ENCODE peak calls at places on chromosomes 12 and 14, in seven cellular contexts. One of them, this sample, is unnamed.

GRCh38 chr14:23104591-23105347 is at the start of gene CIROP:
- DNase-seq in iris pigment epithelial cell: no peak
- DNase-seq in NCI-H1092 treated with DMSO at 0.1 percent for 48 hours: no peak
- DNase-seq in mesothelial cell of epicardium: no peak
- DNase-seq in stimulated activated CD4-positive, alpha-beta T cell treated with anti-CD3 and anti-CD28 coated beads, TNF-alpha, amount 100 ng/mL, for 4 hours: no peak
- DNase-seq in caudate nucleus: no peak
- DNase-seq in endothelial cell: no peak
- DNase-seq in this sample: no peak

GRCh38 chr12:67519824-67520433 is 128.6 kb upstream of the DYRK2 start:
- DNase-seq in iris pigment epithelial cell: no peak
- DNase-seq in NCI-H1092 treated with DMSO at 0.1 percent for 48 hours: peak
- DNase-seq in mesothelial cell of epicardium: no peak
- DNase-seq in stimulated activated CD4-positive, alpha-beta T cell treated with anti-CD3 and anti-CD28 coated beads, TNF-alpha, amount 100 ng/mL, for 4 hours: no peak
- DNase-seq in caudate nucleus: no peak
- DNase-seq in endothelial cell: no peak
- DNase-seq in this sample: no peak

GRCh38 chr14:104818714-104819161 is 17.8 kb downstream of the ZBTB42 start:
- DNase-seq in iris pigment epithelial cell: no peak
- DNase-seq in NCI-H1092 treated with DMSO at 0.1 percent for 48 hours: no peak
- DNase-seq in mesothelial cell of epicardium: no peak
- DNase-seq in stimulated activated CD4-positive, alpha-beta T cell treated with anti-CD3 and anti-CD28 coated beads, TNF-alpha, amount 100 ng/mL, for 4 hours: no peak
- DNase-seq in caudate nucleus: no peak
- DNase-seq in endothelial cell: no peak
- DNase-seq in this sample: no peak

GRCh38 chr14:71384007-71384605 is 476.8 kb downstream of the PCNX1 start:
- DNase-seq in iris pigment epithelial cell: no peak
- DNase-seq in NCI-H1092 treated with DMSO at 0.1 percent for 48 hours: no peak
- DNase-seq in mesothelial cell of epicardium: no peak
- DNase-seq in stimulated activated CD4-positive, alpha-beta T cell treated with anti-CD3 and anti-CD28 coated beads, TNF-alpha, amount 100 ng/mL, for 4 hours: no peak
- DNase-seq in caudate nucleus: no peak
- DNase-seq in endothelial cell: no peak
- DNase-seq in this sample: no peak

GRCh38 chr12:9221476-9221875 is 13.3 kb upstream of the PZP start:
- DNase-seq in iris pigment epithelial cell: peak
- DNase-seq in NCI-H1092 treated with DMSO at 0.1 percent for 48 hours: no peak
- DNase-seq in mesothelial cell of epicardium: no peak
- DNase-seq in stimulated activated CD4-positive, alpha-beta T cell treated with anti-CD3 and anti-CD28 coated beads, TNF-alpha, amount 100 ng/mL, for 4 hours: no peak
- DNase-seq in caudate nucleus: no peak
- DNase-seq in endothelial cell: no peak
- DNase-seq in this sample: no peak

GRCh38 chr12:63292476-63293228 is 141.7 kb upstream of the AVPR1A start:
- DNase-seq in iris pigment epithelial cell: no peak
- DNase-seq in NCI-H1092 treated with DMSO at 0.1 percent for 48 hours: no peak
- DNase-seq in mesothelial cell of epicardium: no peak
- DNase-seq in stimulated activated CD4-positive, alpha-beta T cell treated with anti-CD3 and anti-CD28 coated beads, TNF-alpha, amount 100 ng/mL, for 4 hours: no peak
- DNase-seq in caudate nucleus: no peak
- DNase-seq in endothelial cell: no peak
- DNase-seq in this sample: no peak

GRCh38 chr12:107973950-107974349 is 155.1 kb upstream of the WSCD2 start:
- DNase-seq in iris pigment epithelial cell: no peak
- DNase-seq in NCI-H1092 treated with DMSO at 0.1 percent for 48 hours: no peak
- DNase-seq in mesothelial cell of epicardium: no peak
- DNase-seq in stimulated activated CD4-positive, alpha-beta T cell treated with anti-CD3 and anti-CD28 coated beads, TNF-alpha, amount 100 ng/mL, for 4 hours: no peak
- DNase-seq in caudate nucleus: no peak
- DNase-seq in endothelial cell: no peak
- DNase-seq in this sample: no peak

GRCh38 chr12:106147956-106148355 is 9.2 kb upstream of the NUAK1 start:
- DNase-seq in iris pigment epithelial cell: no peak
- DNase-seq in NCI-H1092 treated with DMSO at 0.1 percent for 48 hours: peak
- DNase-seq in mesothelial cell of epicardium: no peak
- DNase-seq in stimulated activated CD4-positive, alpha-beta T cell treated with anti-CD3 and anti-CD28 coated beads, TNF-alpha, amount 100 ng/mL, for 4 hours: no peak
- DNase-seq in caudate nucleus: peak
- DNase-seq in endothelial cell: no peak
- DNase-seq in this sample: no peak

GRCh38 chr14:22838631-22839041 is 2.3 kb downstream of the MMP14 start:
- DNase-seq in iris pigment epithelial cell: peak
- DNase-seq in NCI-H1092 treated with DMSO at 0.1 percent for 48 hours: no peak
- DNase-seq in mesothelial cell of epicardium: no peak
- DNase-seq in stimulated activated CD4-positive, alpha-beta T cell treated with anti-CD3 and anti-CD28 coated beads, TNF-alpha, amount 100 ng/mL, for 4 hours: no peak
- DNase-seq in caudate nucleus: no peak
- DNase-seq in endothelial cell: no peak
- DNase-seq in this sample: no peak

GRCh38 chr14:100416921-100417451 is 93.8 kb downstream of the SLC25A47 start:
- DNase-seq in iris pigment epithelial cell: peak
- DNase-seq in NCI-H1092 treated with DMSO at 0.1 percent for 48 hours: no peak
- DNase-seq in mesothelial cell of epicardium: no peak
- DNase-seq in stimulated activated CD4-positive, alpha-beta T cell treated with anti-CD3 and anti-CD28 coated beads, TNF-alpha, amount 100 ng/mL, for 4 hours: no peak
- DNase-seq in caudate nucleus: no peak
- DNase-seq in endothelial cell: no peak
- DNase-seq in this sample: no peak

GRCh38 chr12:109631236-109632150 is 57.9 kb downstream of the MVK start:
- DNase-seq in iris pigment epithelial cell: no peak
- DNase-seq in NCI-H1092 treated with DMSO at 0.1 percent for 48 hours: no peak
- DNase-seq in mesothelial cell of epicardium: no peak
- DNase-seq in stimulated activated CD4-positive, alpha-beta T cell treated with anti-CD3 and anti-CD28 coated beads, TNF-alpha, amount 100 ng/mL, for 4 hours: no peak
- DNase-seq in caudate nucleus: no peak
- DNase-seq in endothelial cell: no peak
- DNase-seq in this sample: no peak

GRCh38 chr14:91947196-91948184 is at the start of gene FBLN5:
- DNase-seq in iris pigment epithelial cell: peak
- DNase-seq in NCI-H1092 treated with DMSO at 0.1 percent for 48 hours: peak
- DNase-seq in mesothelial cell of epicardium: peak
- DNase-seq in stimulated activated CD4-positive, alpha-beta T cell treated with anti-CD3 and anti-CD28 coated beads, TNF-alpha, amount 100 ng/mL, for 4 hours: no peak
- DNase-seq in caudate nucleus: no peak
- DNase-seq in endothelial cell: peak
- DNase-seq in this sample: peak

GRCh38 chr14:65238456-65238855 is 136.1 kb upstream of the MAX start:
- DNase-seq in iris pigment epithelial cell: peak
- DNase-seq in NCI-H1092 treated with DMSO at 0.1 percent for 48 hours: no peak
- DNase-seq in mesothelial cell of epicardium: no peak
- DNase-seq in stimulated activated CD4-positive, alpha-beta T cell treated with anti-CD3 and anti-CD28 coated beads, TNF-alpha, amount 100 ng/mL, for 4 hours: no peak
- DNase-seq in caudate nucleus: no peak
- DNase-seq in endothelial cell: no peak
- DNase-seq in this sample: no peak

GRCh38 chr14:44988694-44989093 is 26.7 kb downstream of the TOGARAM1 start:
- DNase-seq in iris pigment epithelial cell: no peak
- DNase-seq in NCI-H1092 treated with DMSO at 0.1 percent for 48 hours: no peak
- DNase-seq in mesothelial cell of epicardium: no peak
- DNase-seq in stimulated activated CD4-positive, alpha-beta T cell treated with anti-CD3 and anti-CD28 coated beads, TNF-alpha, amount 100 ng/mL, for 4 hours: no peak
- DNase-seq in caudate nucleus: no peak
- DNase-seq in endothelial cell: no peak
- DNase-seq in this sample: no peak

GRCh38 chr12:2374092-2374740 is 321.4 kb downstream of the CACNA1C start:
- DNase-seq in iris pigment epithelial cell: no peak
- DNase-seq in NCI-H1092 treated with DMSO at 0.1 percent for 48 hours: no peak
- DNase-seq in mesothelial cell of epicardium: no peak
- DNase-seq in stimulated activated CD4-positive, alpha-beta T cell treated with anti-CD3 and anti-CD28 coated beads, TNF-alpha, amount 100 ng/mL, for 4 hours: no peak
- DNase-seq in caudate nucleus: no peak
- DNase-seq in endothelial cell: no peak
- DNase-seq in this sample: no peak

GRCh38 chr14:90674716-90675115 is 141.5 kb downstream of the TTC7B start:
- DNase-seq in iris pigment epithelial cell: no peak
- DNase-seq in NCI-H1092 treated with DMSO at 0.1 percent for 48 hours: no peak
- DNase-seq in mesothelial cell of epicardium: no peak
- DNase-seq in stimulated activated CD4-positive, alpha-beta T cell treated with anti-CD3 and anti-CD28 coated beads, TNF-alpha, amount 100 ng/mL, for 4 hours: no peak
- DNase-seq in caudate nucleus: no peak
- DNase-seq in endothelial cell: no peak
- DNase-seq in this sample: no peak

GRCh38 chr12:2039034-2039433 is 13.8 kb upstream of the CACNA1C start:
- DNase-seq in iris pigment epithelial cell: no peak
- DNase-seq in NCI-H1092 treated with DMSO at 0.1 percent for 48 hours: no peak
- DNase-seq in mesothelial cell of epicardium: no peak
- DNase-seq in stimulated activated CD4-positive, alpha-beta T cell treated with anti-CD3 and anti-CD28 coated beads, TNF-alpha, amount 100 ng/mL, for 4 hours: no peak
- DNase-seq in caudate nucleus: no peak
- DNase-seq in endothelial cell: no peak
- DNase-seq in this sample: no peak

GRCh38 chr14:84591827-84592540 is 938.0 kb upstream of the FLRT2 start:
- DNase-seq in iris pigment epithelial cell: peak
- DNase-seq in NCI-H1092 treated with DMSO at 0.1 percent for 48 hours: peak
- DNase-seq in mesothelial cell of epicardium: no peak
- DNase-seq in stimulated activated CD4-positive, alpha-beta T cell treated with anti-CD3 and anti-CD28 coated beads, TNF-alpha, amount 100 ng/mL, for 4 hours: no peak
- DNase-seq in caudate nucleus: no peak
- DNase-seq in endothelial cell: no peak
- DNase-seq in this sample: no peak

GRCh38 chr12:102811125-102811737 is 105.8 kb downstream of the PAH start:
- DNase-seq in iris pigment epithelial cell: peak
- DNase-seq in NCI-H1092 treated with DMSO at 0.1 percent for 48 hours: peak
- DNase-seq in mesothelial cell of epicardium: peak
- DNase-seq in stimulated activated CD4-positive, alpha-beta T cell treated with anti-CD3 and anti-CD28 coated beads, TNF-alpha, amount 100 ng/mL, for 4 hours: no peak
- DNase-seq in caudate nucleus: no peak
- DNase-seq in endothelial cell: peak
- DNase-seq in this sample: no peak

GRCh38 chr12:90311561-90311960 is 602.9 kb upstream of the ATP2B1 start:
- DNase-seq in iris pigment epithelial cell: no peak
- DNase-seq in NCI-H1092 treated with DMSO at 0.1 percent for 48 hours: no peak
- DNase-seq in mesothelial cell of epicardium: no peak
- DNase-seq in stimulated activated CD4-positive, alpha-beta T cell treated with anti-CD3 and anti-CD28 coated beads, TNF-alpha, amount 100 ng/mL, for 4 hours: no peak
- DNase-seq in caudate nucleus: no peak
- DNase-seq in endothelial cell: no peak
- DNase-seq in this sample: no peak

GRCh38 chr14:50109342-50109741 is 7.0 kb downstream of the VCPKMT start:
- DNase-seq in iris pigment epithelial cell: peak
- DNase-seq in NCI-H1092 treated with DMSO at 0.1 percent for 48 hours: peak
- DNase-seq in mesothelial cell of epicardium: no peak
- DNase-seq in stimulated activated CD4-positive, alpha-beta T cell treated with anti-CD3 and anti-CD28 coated beads, TNF-alpha, amount 100 ng/mL, for 4 hours: no peak
- DNase-seq in caudate nucleus: no peak
- DNase-seq in endothelial cell: peak
- DNase-seq in this sample: no peak

GRCh38 chr12:131229426-131230339 is 276.0 kb downstream of the ADGRD1 start:
- DNase-seq in iris pigment epithelial cell: no peak
- DNase-seq in NCI-H1092 treated with DMSO at 0.1 percent for 48 hours: no peak
- DNase-seq in mesothelial cell of epicardium: no peak
- DNase-seq in stimulated activated CD4-positive, alpha-beta T cell treated with anti-CD3 and anti-CD28 coated beads, TNF-alpha, amount 100 ng/mL, for 4 hours: no peak
- DNase-seq in caudate nucleus: no peak
- DNase-seq in endothelial cell: peak
- DNase-seq in this sample: no peak

GRCh38 chr12:4584281-4584680 is 22.3 kb downstream of the DYRK4 start:
- DNase-seq in iris pigment epithelial cell: no peak
- DNase-seq in NCI-H1092 treated with DMSO at 0.1 percent for 48 hours: no peak
- DNase-seq in mesothelial cell of epicardium: no peak
- DNase-seq in stimulated activated CD4-positive, alpha-beta T cell treated with anti-CD3 and anti-CD28 coated beads, TNF-alpha, amount 100 ng/mL, for 4 hours: no peak
- DNase-seq in caudate nucleus: no peak
- DNase-seq in endothelial cell: no peak
- DNase-seq in this sample: no peak

GRCh38 chr12:112130461-112130998 is 5.2 kb downstream of the TRAFD1 start:
- DNase-seq in iris pigment epithelial cell: peak
- DNase-seq in NCI-H1092 treated with DMSO at 0.1 percent for 48 hours: no peak
- DNase-seq in mesothelial cell of epicardium: no peak
- DNase-seq in stimulated activated CD4-positive, alpha-beta T cell treated with anti-CD3 and anti-CD28 coated beads, TNF-alpha, amount 100 ng/mL, for 4 hours: no peak
- DNase-seq in caudate nucleus: no peak
- DNase-seq in endothelial cell: no peak
- DNase-seq in this sample: no peak

GRCh38 chr12:9634177-9634803 is 26.6 kb upstream of the KLRB1 start:
- DNase-seq in iris pigment epithelial cell: peak
- DNase-seq in NCI-H1092 treated with DMSO at 0.1 percent for 48 hours: peak
- DNase-seq in mesothelial cell of epicardium: no peak
- DNase-seq in stimulated activated CD4-positive, alpha-beta T cell treated with anti-CD3 and anti-CD28 coated beads, TNF-alpha, amount 100 ng/mL, for 4 hours: peak
- DNase-seq in caudate nucleus: no peak
- DNase-seq in endothelial cell: peak
- DNase-seq in this sample: peak

GRCh38 chr14:23884541-23884904 is 69.0 kb upstream of the DHRS4 start:
- DNase-seq in iris pigment epithelial cell: no peak
- DNase-seq in NCI-H1092 treated with DMSO at 0.1 percent for 48 hours: no peak
- DNase-seq in mesothelial cell of epicardium: no peak
- DNase-seq in stimulated activated CD4-positive, alpha-beta T cell treated with anti-CD3 and anti-CD28 coated beads, TNF-alpha, amount 100 ng/mL, for 4 hours: no peak
- DNase-seq in caudate nucleus: no peak
- DNase-seq in endothelial cell: no peak
- DNase-seq in this sample: no peak

GRCh38 chr12:12349711-12350665 is at the start of gene MANSC1:
- DNase-seq in iris pigment epithelial cell: no peak
- DNase-seq in NCI-H1092 treated with DMSO at 0.1 percent for 48 hours: peak
- DNase-seq in mesothelial cell of epicardium: peak
- DNase-seq in stimulated activated CD4-positive, alpha-beta T cell treated with anti-CD3 and anti-CD28 coated beads, TNF-alpha, amount 100 ng/mL, for 4 hours: no peak
- DNase-seq in caudate nucleus: peak
- DNase-seq in endothelial cell: peak
- DNase-seq in this sample: peak

GRCh38 chr12:24364921-24365320 is 415.5 kb upstream of the SOX5 start:
- DNase-seq in iris pigment epithelial cell: peak
- DNase-seq in NCI-H1092 treated with DMSO at 0.1 percent for 48 hours: no peak
- DNase-seq in mesothelial cell of epicardium: no peak
- DNase-seq in stimulated activated CD4-positive, alpha-beta T cell treated with anti-CD3 and anti-CD28 coated beads, TNF-alpha, amount 100 ng/mL, for 4 hours: no peak
- DNase-seq in caudate nucleus: no peak
- DNase-seq in endothelial cell: no peak
- DNase-seq in this sample: no peak

GRCh38 chr14:87698496-87698895 is 294.5 kb downstream of the GALC start:
- DNase-seq in iris pigment epithelial cell: no peak
- DNase-seq in NCI-H1092 treated with DMSO at 0.1 percent for 48 hours: no peak
- DNase-seq in mesothelial cell of epicardium: no peak
- DNase-seq in stimulated activated CD4-positive, alpha-beta T cell treated with anti-CD3 and anti-CD28 coated beads, TNF-alpha, amount 100 ng/mL, for 4 hours: no peak
- DNase-seq in caudate nucleus: no peak
- DNase-seq in endothelial cell: no peak
- DNase-seq in this sample: no peak

GRCh38 chr12:115452751-115453281 is 768.8 kb upstream of the TBX3 start:
- DNase-seq in iris pigment epithelial cell: no peak
- DNase-seq in NCI-H1092 treated with DMSO at 0.1 percent for 48 hours: no peak
- DNase-seq in mesothelial cell of epicardium: no peak
- DNase-seq in stimulated activated CD4-positive, alpha-beta T cell treated with anti-CD3 and anti-CD28 coated beads, TNF-alpha, amount 100 ng/mL, for 4 hours: no peak
- DNase-seq in caudate nucleus: no peak
- DNase-seq in endothelial cell: no peak
- DNase-seq in this sample: no peak

GRCh38 chr14:95701846-95702221 is 12.1 kb downstream of the TCL1A start:
- DNase-seq in iris pigment epithelial cell: peak
- DNase-seq in NCI-H1092 treated with DMSO at 0.1 percent for 48 hours: no peak
- DNase-seq in mesothelial cell of epicardium: peak
- DNase-seq in stimulated activated CD4-positive, alpha-beta T cell treated with anti-CD3 and anti-CD28 coated beads, TNF-alpha, amount 100 ng/mL, for 4 hours: no peak
- DNase-seq in caudate nucleus: no peak
- DNase-seq in endothelial cell: no peak
- DNase-seq in this sample: no peak

GRCh38 chr12:75722714-75723200 is 211.3 kb upstream of the KRR1 start:
- DNase-seq in iris pigment epithelial cell: peak
- DNase-seq in NCI-H1092 treated with DMSO at 0.1 percent for 48 hours: peak
- DNase-seq in mesothelial cell of epicardium: no peak
- DNase-seq in stimulated activated CD4-positive, alpha-beta T cell treated with anti-CD3 and anti-CD28 coated beads, TNF-alpha, amount 100 ng/mL, for 4 hours: peak
- DNase-seq in caudate nucleus: peak
- DNase-seq in endothelial cell: no peak
- DNase-seq in this sample: peak

GRCh38 chr12:95882080-95882479 is 23.3 kb downstream of the SNRPF start:
- DNase-seq in iris pigment epithelial cell: peak
- DNase-seq in NCI-H1092 treated with DMSO at 0.1 percent for 48 hours: peak
- DNase-seq in mesothelial cell of epicardium: no peak
- DNase-seq in stimulated activated CD4-positive, alpha-beta T cell treated with anti-CD3 and anti-CD28 coated beads, TNF-alpha, amount 100 ng/mL, for 4 hours: no peak
- DNase-seq in caudate nucleus: no peak
- DNase-seq in endothelial cell: no peak
- DNase-seq in this sample: no peak

GRCh38 chr14:34714320-34715107 is at the start of gene CFL2:
- DNase-seq in iris pigment epithelial cell: peak
- DNase-seq in NCI-H1092 treated with DMSO at 0.1 percent for 48 hours: peak
- DNase-seq in mesothelial cell of epicardium: peak
- DNase-seq in stimulated activated CD4-positive, alpha-beta T cell treated with anti-CD3 and anti-CD28 coated beads, TNF-alpha, amount 100 ng/mL, for 4 hours: peak
- DNase-seq in caudate nucleus: peak
- DNase-seq in endothelial cell: peak
- DNase-seq in this sample: peak

GRCh38 chr12:26528943-26529342 is 304.1 kb downstream of the ITPR2 start:
- DNase-seq in iris pigment epithelial cell: no peak
- DNase-seq in NCI-H1092 treated with DMSO at 0.1 percent for 48 hours: no peak
- DNase-seq in mesothelial cell of epicardium: no peak
- DNase-seq in stimulated activated CD4-positive, alpha-beta T cell treated with anti-CD3 and anti-CD28 coated beads, TNF-alpha, amount 100 ng/mL, for 4 hours: no peak
- DNase-seq in caudate nucleus: no peak
- DNase-seq in endothelial cell: no peak
- DNase-seq in this sample: no peak

GRCh38 chr14:103204852-103205540 is 81.7 kb downstream of the TNFAIP2 start:
- DNase-seq in iris pigment epithelial cell: peak
- DNase-seq in NCI-H1092 treated with DMSO at 0.1 percent for 48 hours: no peak
- DNase-seq in mesothelial cell of epicardium: no peak
- DNase-seq in stimulated activated CD4-positive, alpha-beta T cell treated with anti-CD3 and anti-CD28 coated beads, TNF-alpha, amount 100 ng/mL, for 4 hours: no peak
- DNase-seq in caudate nucleus: no peak
- DNase-seq in endothelial cell: no peak
- DNase-seq in this sample: no peak

This sample was measured in activated T-helper 9 cell treated with anti-CD3 and anti-CD28 coated beads, Interleukin-2, amount 50 U/mL, for 16 hours.